ENCODE peak calls at places on chromosomes 11 and 22, in ten cellular contexts. O is adrenal gland, A is uterus, M is bronchial epithelial cell, W is pancreas, I is neural crest cell, F is lower lobe of right lung, P is left ventricle myocardium inferior, Q is foreskin fibroblast, V is stomach. N is an unnamed sample.

GRCh38 chr11:47514825-47515647 is 37.9 kb downstream of the CELF1 start:
- DNase-seq in F (no peak), V (no peak), W (no peak), M (peak; percentile 73), O (peak; percentile 63), A (no peak), Q (peak; percentile 88), P (no peak), I (no peak), N (no peak)

GRCh38 chr22:19995611-19996339 is 20.8 kb downstream of the ARVCF start:
- DNase-seq in I (no peak), Q (no peak), P (no peak), M (no peak), V (no peak), O (no peak), F (no peak), W (no peak), A (no peak), N (no peak)

GRCh38 chr11:40514124-40514523 is 945.3 kb downstream of the LRRC4C start:
- DNase-seq in M (peak; percentile 63), I (no peak), O (peak; percentile 21), Q (peak; percentile 0), W (no peak), V (no peak), F (no peak), P (no peak), A (no peak), N (no peak)

GRCh38 chr11:13761250-13761649 is 92.8 kb downstream of the FAR1 start:
- DNase-seq in W (no peak), V (no peak), A (no peak), I (no peak), Q (no peak), F (no peak), M (no peak), O (no peak), P (no peak), N (no peak)

GRCh38 chr11:15197696-15198095 is 83.0 kb downstream of the INSC start:
- DNase-seq in W (no peak), Q (no peak), P (no peak), F (no peak), V (no peak), M (no peak), O (no peak), A (no peak), I (no peak), N (no peak)

GRCh38 chr11:61041755-61042518 is 60.4 kb upstream of the CD5 start:
- DNase-seq in W (no peak), O (peak; percentile 7), F (no peak), I (peak; percentile 51), M (peak; percentile 8), P (peak; percentile 35), V (peak; percentile 72), Q (no peak), A (peak; percentile 29), N (no peak)

GRCh38 chr11:83033972-83034672 is 37.6 kb downstream of the RAB30 start:
- DNase-seq in I (no peak), A (peak; percentile 54), M (peak; percentile 65), V (peak; percentile 31), P (peak; percentile 38), W (peak; percentile 40), O (peak; percentile 63), Q (peak; percentile 88), F (no peak), N (no peak)

GRCh38 chr11:843818-844692 is 1.4 kb downstream of the TSPAN4 start:
- DNase-seq in V (peak; percentile 68), I (no peak), Q (peak; percentile 98), A (peak; percentile 94), M (peak; percentile 63), F (peak; percentile 96), O (peak; percentile 96), P (peak; percentile 92), W (peak; percentile 78), N (no peak)

GRCh38 chr22:50049299-50050195 is 8.6 kb downstream of the TTLL8 start:
- DNase-seq in O (no peak), I (no peak), P (no peak), Q (no peak), W (no peak), M (no peak), F (no peak), V (no peak), A (no peak), N (no peak)

GRCh38 chr11:43504316-43504950 is 145.7 kb downstream of the TTC17 start:
- DNase-seq in I (peak; percentile 16), F (no peak), Q (no peak), A (no peak), P (no peak), V (no peak), W (no peak), M (peak; percentile 33), O (peak; percentile 49), N (no peak)

GRCh38 chr11:66032962-66033735 is 6.9 kb upstream of the CATSPER1 start:
- DNase-seq in W (no peak), V (no peak), I (no peak), F (no peak), Q (no peak), A (no peak), O (no peak), M (no peak), P (no peak), N (no peak)

GRCh38 chr11:27460158-27460565 is 12.4 kb downstream of the LGR4 start:
- DNase-seq in V (no peak), A (no peak), O (no peak), I (no peak), F (no peak), P (no peak), W (peak; percentile 65), M (no peak), Q (no peak), N (no peak)

GRCh38 chr22:22460635-22461034 is 47.9 kb downstream of the ZNF280B start:
- DNase-seq in I (no peak), Q (no peak), V (no peak), O (no peak), W (no peak), F (no peak), A (no peak), M (no peak), P (no peak), N (no peak)

GRCh38 chr11:132123449-132123848 is 753.0 kb downstream of the NTM start:
- DNase-seq in A (no peak), P (no peak), W (no peak), M (no peak), I (no peak), V (no peak), O (no peak), Q (no peak), F (no peak), N (no peak)

GRCh38 chr11:81331073-81331472 is 1402.6 kb downstream of the FAM181B start:
- DNase-seq in W (no peak), V (no peak), Q (no peak), F (no peak), M (no peak), I (no peak), P (no peak), A (no peak), O (no peak), N (no peak)

GRCh38 chr11:67484847-67485311 is 2.1 kb downstream of the AIP start:
- DNase-seq in W (no peak), O (no peak), M (no peak), P (no peak), Q (no peak), A (no peak), I (no peak), V (no peak), F (peak; percentile 56), N (no peak)

GRCh38 chr11:10809373-10810199 is 860 bp upstream of the EIF4G2 start:
- DNase-seq in F (no peak), O (peak; percentile 49), V (no peak), A (peak; percentile 53), I (no peak), P (no peak), Q (peak; percentile 78), W (no peak), M (peak; percentile 63), N (no peak)

GRCh38 chr11:34585870-34586654 is 34.8 kb upstream of the EHF start:
- DNase-seq in V (no peak), M (peak; percentile 68), Q (peak; percentile 49), F (no peak), P (no peak), W (no peak), I (peak; percentile 9), A (no peak), O (no peak), N (no peak)
- TF ChIP-seq CTCF in V (no peak), M (peak; percentile 56), Q (peak; percentile 51), F (peak; percentile 65), P (peak; percentile 75), W (peak; percentile 58), I (peak; percentile 81), A (peak; percentile 49), O (peak; percentile 78), N (peak; percentile 76)

DNA sequence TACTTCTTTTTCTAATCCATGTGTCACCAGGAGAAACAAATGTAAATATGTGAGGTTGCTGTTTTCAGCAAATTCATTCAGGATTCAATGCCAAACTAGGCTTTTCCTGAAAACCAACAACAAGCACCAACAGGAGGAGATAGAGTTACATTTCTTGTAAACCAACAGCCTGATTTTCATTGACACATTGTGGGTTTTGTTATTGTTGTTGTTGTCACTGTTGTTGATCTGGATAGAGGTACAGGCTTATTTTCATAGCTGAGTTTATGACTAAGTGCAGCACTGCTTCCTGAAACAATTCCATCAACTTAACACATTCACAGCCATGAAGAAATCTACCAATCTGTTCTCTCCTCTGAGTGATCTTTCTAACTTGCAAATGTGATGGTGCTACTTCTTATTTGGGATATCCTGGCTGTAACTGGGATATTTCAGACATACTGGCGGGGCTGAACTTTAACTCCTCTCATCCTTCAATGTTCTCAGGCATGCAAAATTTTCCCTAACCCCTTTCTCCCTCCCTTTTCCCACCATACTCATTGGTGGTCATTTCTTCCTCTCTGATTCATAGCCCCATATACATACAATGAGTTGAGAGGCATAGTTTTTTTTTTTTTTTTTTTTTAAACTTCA is 65.5 kb downstream of the ME3 start:
- DNase-seq in F (no peak), A (no peak), O (no peak), P (no peak), W (no peak), I (no peak), Q (no peak), V (no peak), M (peak; percentile 76), N (no peak)
- TF ChIP-seq CTCF in F (no peak), A (no peak), O (no peak), P (no peak), W (no peak), I (no peak), Q (no peak), V (no peak), M (no peak), N (no peak)

GRCh38 chr11:108617055-108617454 is 23.5 kb upstream of the EXPH5 start:
- DNase-seq in Q (no peak), A (no peak), P (no peak), M (no peak), I (no peak), F (no peak), V (no peak), O (no peak), W (no peak), N (no peak)
- TF ChIP-seq CTCF in Q (no peak), A (no peak), P (no peak), M (no peak), I (no peak), F (no peak), V (no peak), O (no peak), W (no peak), N (no peak)

DNA sequence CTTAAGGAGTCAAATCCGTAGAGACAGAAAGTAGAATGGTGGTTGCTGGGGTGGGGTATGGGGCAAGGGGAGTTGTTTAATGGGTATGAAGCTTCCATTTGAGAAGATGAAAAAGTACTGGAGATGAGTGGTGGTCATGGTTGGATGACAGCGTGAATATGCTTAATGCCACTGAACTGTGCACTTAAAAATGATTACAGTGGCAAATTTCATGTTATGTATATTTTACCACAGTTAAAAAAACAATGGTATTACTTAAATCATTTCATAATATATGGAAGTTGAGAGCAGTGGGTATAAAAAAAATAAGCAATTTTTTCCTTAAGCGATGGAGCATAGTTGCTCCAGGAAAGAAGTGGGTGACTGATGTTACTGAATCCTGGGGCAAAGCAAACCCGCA is 67.1 kb downstream of the C22orf31 start:
- DNase-seq in M (no peak), O (no peak), I (no peak), V (no peak), F (no peak), W (no peak), A (no peak), Q (no peak), P (no peak), N (no peak)
- TF ChIP-seq CTCF in M (no peak), O (no peak), I (no peak), V (no peak), F (no peak), W (no peak), A (no peak), Q (no peak), P (no peak), N (no peak)

N was measured in natural killer cell.